ENCODE peak calls at places on chromosomes 7 and 10, in ten cellular contexts. W is hepatocyte; B is GM23248; U is psoas muscle; G is CD4-positive, CD25-positive, alpha-beta regulatory T cell; S is OCI-LY7; V is HCT116; H is HepG2; J is A549; Z is fibroblast of mammary gland. A is an unnamed sample.

GRCh38 chr10:112852308-112852707 is 97.7 kb upstream of the TCF7L2 start:
- DNase-seq in W (no peak), B (no peak), U (peak; percentile 26), G (no peak), S (no peak), V (no peak), H (no peak), J (no peak), Z (no peak), A (no peak)

GRCh38 chr10:13750299-13751190 is 163.8 kb downstream of the PRPF18 start:
- DNase-seq in W (no peak), B (no peak), U (no peak), G (no peak), S (no peak), V (no peak), H (no peak), J (no peak), Z (no peak), A (no peak)

GRCh38 chr10:85319826-85320225 is 991.4 kb downstream of the CCSER2 start:
- DNase-seq in W (no peak), B (no peak), U (no peak), G (no peak), S (no peak), V (no peak), H (no peak), J (no peak), Z (no peak), A (no peak)

GRCh38 chr7:148912758-148913541 is 28.9 kb upstream of the EZH2 start:
- DNase-seq in W (no peak), B (no peak), U (no peak), G (peak; percentile 60), S (peak; percentile 19), V (peak; percentile 27), H (no peak), J (no peak), Z (no peak), A (no peak)

GRCh38 chr7:613442-614140 is 93.9 kb upstream of the PDGFA start:
- DNase-seq in W (no peak), B (no peak), U (no peak), G (no peak), S (no peak), V (no peak), H (no peak), J (no peak), Z (no peak), A (peak; percentile 77)

GRCh38 chr10:101217450-101218281 is 11.6 kb downstream of the LBX1 start:
- DNase-seq in W (peak; percentile 76), B (peak; percentile 67), U (no peak), G (no peak), S (no peak), V (no peak), H (peak; percentile 35), J (peak; percentile 71), Z (peak; percentile 43), A (peak; percentile 66)

GRCh38 chr10:30991647-30992011 is 40.0 kb downstream of the ZNF438 start:
- DNase-seq in W (no peak), B (no peak), U (no peak), G (no peak), S (no peak), V (no peak), H (no peak), J (no peak), Z (no peak), A (no peak)

GRCh38 chr7:121126801-121127534 is 138.5 kb downstream of the CPED1 start:
- DNase-seq in W (no peak), B (peak; percentile 24), U (no peak), G (no peak), S (peak; percentile 53), V (peak; percentile 51), H (no peak), J (no peak), Z (peak; percentile 53), A (peak; percentile 27)

GRCh38 chr7:143355450-143356385 is 6.8 kb downstream of the FAM131B start:
- DNase-seq in W (no peak), B (no peak), U (no peak), G (no peak), S (peak; percentile 13), V (no peak), H (no peak), J (no peak), Z (no peak), A (no peak)

DNA sequence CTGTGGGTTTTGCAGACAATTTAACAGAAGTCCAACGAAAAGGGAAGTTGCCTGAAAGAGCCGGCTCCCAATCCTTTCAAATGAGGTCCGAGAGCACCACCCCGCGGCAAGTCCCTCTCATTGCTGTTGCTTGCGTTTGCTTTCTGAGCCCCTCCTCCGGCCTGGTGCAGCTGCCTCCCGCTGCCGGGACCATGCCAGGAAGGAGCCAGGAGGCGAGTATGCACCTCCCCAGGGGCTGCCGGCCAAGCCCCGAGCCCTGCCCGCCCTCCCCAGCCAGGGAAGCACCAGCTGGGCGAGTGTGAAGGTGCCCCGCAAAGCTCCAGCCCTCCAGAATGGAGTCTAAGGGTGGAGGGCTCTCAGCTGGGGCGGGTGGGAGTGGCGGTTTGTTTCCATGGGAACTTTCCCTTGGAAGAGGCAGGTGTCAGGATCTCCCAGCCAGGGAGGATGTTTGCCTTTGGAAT is 25.8 kb upstream of the PPP2R2D start:
- DNase-seq in W (peak; percentile 91), B (peak; percentile 89), U (peak; percentile 74), G (peak; percentile 11), S (peak; percentile 80), V (peak; percentile 48), H (peak; percentile 62), J (peak; percentile 84), Z (peak; percentile 69), A (peak; percentile 84)
- H3K4me3 ChIP-seq in W (no peak overlapping the region), B (no peak overlapping the region), U (no peak overlapping the region), G (no peak overlapping the region), S (no peak overlapping the region), V (no peak overlapping the region), H (no peak overlapping the region), J (no peak overlapping the region), Z (no peak overlapping the region), A (no peak overlapping the region)

GRCh38 chr10:118045842-118046490 is 775 bp downstream of the RAB11FIP2 start:
- DNase-seq in W (peak; percentile 35), B (peak; percentile 85), U (no peak), G (no peak), S (peak; percentile 42), V (peak; percentile 12), H (peak; percentile 15), J (peak; percentile 16), Z (peak; percentile 68), A (peak; percentile 38)

GRCh38 chr10:118047363-118047719 is 600 bp upstream of the RAB11FIP2 start:
- DNase-seq in W (no peak), B (peak; percentile 32), U (peak; percentile 10), G (no peak), S (no peak), V (no peak), H (no peak), J (peak; percentile 11), Z (no peak), A (no peak)

GRCh38 chr10:118046491-118047362 is at the start of gene RAB11FIP2:
- DNase-seq in W (peak; percentile 96), B (peak; percentile 97), U (peak; percentile 96), G (peak; percentile 95), S (peak; percentile 93), V (peak; percentile 79), H (peak; percentile 83), J (peak; percentile 88), Z (peak; percentile 85), A (peak; percentile 91)

GRCh38 chr10:118042827-118043242 is 3.9 kb downstream of the RAB11FIP2 start:
- DNase-seq in W (no peak), B (no peak), U (no peak), G (no peak), S (no peak), V (no peak), H (no peak), J (no peak), Z (peak; percentile 29), A (no peak)

GRCh38 chr10:118045154-118045841 is 1.4 kb downstream of the RAB11FIP2 start:
- DNase-seq in W (no peak), B (peak; percentile 20), U (no peak), G (no peak), S (no peak), V (no peak), H (no peak), J (no peak), Z (peak; percentile 7), A (no peak)
- H3K4me3 ChIP-seq in W (peak overlapping the region; percentile 76), B (peak overlapping the region; percentile 96), U (peak overlapping the region; percentile 86), G (peak overlapping the region; percentile 92), S (peak overlapping the region; percentile 75), V (peak overlapping the region; percentile 74), H (peak overlapping the region; percentile 79), J (peak overlapping the region; percentile 98), Z (peak overlapping the region; percentile 76), A (peak overlapping the region; percentile 68)

DNA sequence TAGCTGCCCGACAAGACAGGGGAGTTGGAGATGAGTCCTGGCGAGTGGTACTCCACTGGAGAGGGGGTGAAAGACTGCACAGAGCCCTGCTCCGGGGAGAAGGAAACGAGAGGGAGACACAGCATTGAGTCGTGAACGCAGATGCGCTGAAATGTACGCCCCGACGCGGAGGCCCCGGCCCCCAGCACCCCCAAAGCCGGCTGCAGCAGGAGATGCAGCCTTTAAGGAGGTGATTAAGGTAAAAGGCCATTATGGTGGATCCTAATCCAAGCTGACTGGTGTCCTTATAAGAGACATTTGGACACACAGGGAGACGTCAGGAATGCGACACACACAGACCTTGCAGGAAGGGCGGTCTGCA is 166.3 kb upstream of the IMMP2L start:
- DNase-seq in W (no peak), B (no peak), U (no peak), G (no peak), S (no peak), V (no peak), H (no peak), J (no peak), Z (no peak), A (no peak)
- H3K4me3 ChIP-seq in W (no peak overlapping the region), B (no peak overlapping the region), U (no peak overlapping the region), G (no peak overlapping the region), S (no peak overlapping the region), V (no peak overlapping the region), H (no peak overlapping the region), J (no peak overlapping the region), Z (no peak overlapping the region), A (no peak overlapping the region)

GRCh38 chr10:33376976-33377657 is 42.6 kb upstream of the NRP1 start:
- DNase-seq in W (no peak), B (peak; percentile 90), U (no peak), G (no peak), S (no peak), V (peak; percentile 10), H (no peak), J (no peak), Z (peak; percentile 92), A (peak; percentile 72)
- H3K4me3 ChIP-seq in W (no peak overlapping the region), B (peak overlapping the region; percentile 58), U (no peak overlapping the region), G (no peak overlapping the region), S (no peak overlapping the region), V (no peak overlapping the region), H (no peak overlapping the region), J (no peak overlapping the region), Z (no peak overlapping the region), A (no peak overlapping the region)

DNA sequence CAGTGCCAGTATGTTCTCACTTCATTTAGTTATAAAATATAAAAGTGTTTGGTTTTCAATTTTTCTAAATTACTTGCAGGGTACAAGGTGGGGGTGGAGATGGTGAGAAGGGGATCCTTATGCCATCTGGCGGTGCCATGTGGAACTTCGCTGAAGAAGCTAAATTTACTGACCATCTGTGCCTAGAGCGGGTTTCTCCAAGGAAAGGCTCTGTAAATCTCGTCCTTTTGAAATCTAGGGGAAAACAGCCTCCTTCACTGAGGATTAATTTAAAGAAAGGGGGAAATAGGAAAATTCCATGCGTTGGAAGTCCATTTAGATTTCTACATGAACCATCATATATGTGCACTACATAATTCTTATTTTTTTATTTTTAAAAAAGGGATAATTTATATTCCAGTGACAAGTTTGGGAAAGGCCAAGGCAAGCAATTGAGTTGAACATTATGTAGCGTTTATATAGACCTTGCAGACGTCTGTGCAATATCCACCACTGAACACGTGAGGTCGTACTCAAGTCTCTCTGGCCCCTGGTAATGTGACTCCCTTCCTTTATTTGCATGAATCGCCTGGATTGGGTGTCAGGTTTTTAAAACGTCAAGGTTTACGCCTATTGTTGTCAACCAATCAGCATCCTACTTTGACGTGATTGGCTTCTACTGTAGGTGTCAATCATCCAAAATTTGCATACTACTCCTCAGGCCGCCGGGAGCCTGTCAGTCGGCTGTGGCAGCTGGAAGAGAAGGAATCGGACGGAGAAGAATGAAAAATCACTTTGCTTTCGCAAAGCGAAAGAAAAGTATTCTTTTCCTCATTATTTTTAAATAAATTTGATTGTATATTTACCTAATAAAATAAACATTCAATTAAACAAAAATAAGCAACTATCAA is 297.1 kb upstream of the NFE2L3 start:
- DNase-seq in W (peak; percentile 96), B (peak; percentile 99), U (peak; percentile 45), G (peak; percentile 25), S (peak; percentile 51), V (peak; percentile 99), H (peak; percentile 66), J (peak; percentile 89), Z (peak; percentile 100), A (peak; percentile 99)
- H3K4me3 ChIP-seq in W (no peak overlapping the region), B (peak overlapping the region; percentile 85), U (peak overlapping the region; percentile 68), G (no peak overlapping the region), S (no peak overlapping the region), V (no peak overlapping the region), H (no peak overlapping the region), J (peak overlapping the region; percentile 21), Z (peak overlapping the region; percentile 53), A (peak overlapping the region; percentile 9)